ENCODE peak calls at places on chromosomes 5 and 9, in eight cellular contexts. D, M, Q, F, I, Z, N and Y are unnamed samples.

GRCh38 chr5:151772029-151772867 is 494 bp downstream of the G3BP1 start:
- DNase-seq in D (peak; percentile 65), M (peak; percentile 56), Q (peak; percentile 49), F (peak; percentile 65), I (peak; percentile 64), Z (no peak), N (peak; percentile 59), Y (peak; percentile 62)

GRCh38 chr9:137085918-137086530 is 761 bp upstream of the MAN1B1 start:
- DNase-seq in D (peak; percentile 65), M (peak; percentile 54), Q (peak; percentile 30), F (peak; percentile 57), I (peak; percentile 46), Z (no peak), N (peak; percentile 36), Y (peak; percentile 23)

GRCh38 chr5:131413605-131414559 is 150.0 kb downstream of the CDC42SE2 start:
- DNase-seq in D (no peak), M (no peak), Q (no peak), F (no peak), I (no peak), Z (no peak), N (no peak), Y (peak; percentile 39)

GRCh38 chr9:127438394-127438793 is 12.8 kb downstream of the RPL12 start:
- DNase-seq in D (no peak), M (no peak), Q (no peak), F (no peak), I (no peak), Z (no peak), N (no peak), Y (no peak)

GRCh38 chr9:105419981-105420597 is 27.7 kb upstream of the FSD1L start:
- DNase-seq in D (no peak), M (no peak), Q (no peak), F (no peak), I (no peak), Z (no peak), N (no peak), Y (no peak)

GRCh38 chr5:2958976-2959375 is 207.5 kb upstream of the IRX2 start:
- DNase-seq in D (no peak), M (no peak), Q (no peak), F (no peak), I (no peak), Z (no peak), N (no peak), Y (no peak)

GRCh38 chr5:149408252-149409099 is 29.4 kb upstream of the IL17B start:
- DNase-seq in D (no peak), M (no peak), Q (no peak), F (no peak), I (no peak), Z (no peak), N (no peak), Y (no peak)

GRCh38 chr5:96001262-96001661 is 39.6 kb upstream of the ELL2 start:
- DNase-seq in D (no peak), M (no peak), Q (no peak), F (no peak), I (peak; percentile 8), Z (no peak), N (no peak), Y (no peak)

GRCh38 chr5:56314536-56314935 is 81.4 kb upstream of the ANKRD55 start:
- DNase-seq in D (no peak), M (no peak), Q (no peak), F (no peak), I (peak; percentile 70), Z (peak; percentile 30), N (no peak), Y (no peak)

GRCh38 chr5:136082390-136083193 is 50.1 kb upstream of the SMAD5 start:
- DNase-seq in D (no peak), M (peak; percentile 63), Q (peak; percentile 61), F (peak; percentile 91), I (peak; percentile 86), Z (peak; percentile 58), N (peak; percentile 87), Y (peak; percentile 62)

GRCh38 chr5:142145106-142145900 is 36.7 kb downstream of the NDFIP1 start:
- DNase-seq in D (no peak), M (peak; percentile 61), Q (peak; percentile 64), F (peak; percentile 74), I (peak; percentile 92), Z (peak; percentile 43), N (peak; percentile 77), Y (peak; percentile 72)

GRCh38 chr9:86768020-86768419 is 179.3 kb downstream of the GAS1 start:
- DNase-seq in D (no peak), M (no peak), Q (no peak), F (no peak), I (no peak), Z (no peak), N (no peak), Y (no peak)

GRCh38 chr5:8857051-8857450 is 688.8 kb downstream of the SEMA5A start:
- DNase-seq in D (no peak), M (no peak), Q (no peak), F (no peak), I (no peak), Z (no peak), N (no peak), Y (no peak)

GRCh38 chr5:8845316-8845715 is 700.6 kb downstream of the SEMA5A start:
- DNase-seq in D (no peak), M (no peak), Q (no peak), F (no peak), I (no peak), Z (no peak), N (no peak), Y (no peak)

GRCh38 chr5:8848362-8848761 is 697.5 kb downstream of the SEMA5A start:
- DNase-seq in D (no peak), M (no peak), Q (no peak), F (no peak), I (no peak), Z (no peak), N (no peak), Y (no peak)

GRCh38 chr5:8848997-8849585 is 696.8 kb downstream of the SEMA5A start:
- DNase-seq in D (no peak), M (no peak), Q (no peak), F (no peak), I (no peak), Z (no peak), N (no peak), Y (no peak)

GRCh38 chr5:8851101-8851500 is 694.8 kb downstream of the SEMA5A start:
- DNase-seq in D (no peak), M (no peak), Q (no peak), F (no peak), I (peak; percentile 44), Z (no peak), N (no peak), Y (no peak)
- TF ChIP-seq CTCF in D (no peak), M (no peak), Q (no peak), F (no peak), I (peak; percentile 45), Z (no peak), N (no peak), Y (no peak)

DNA sequence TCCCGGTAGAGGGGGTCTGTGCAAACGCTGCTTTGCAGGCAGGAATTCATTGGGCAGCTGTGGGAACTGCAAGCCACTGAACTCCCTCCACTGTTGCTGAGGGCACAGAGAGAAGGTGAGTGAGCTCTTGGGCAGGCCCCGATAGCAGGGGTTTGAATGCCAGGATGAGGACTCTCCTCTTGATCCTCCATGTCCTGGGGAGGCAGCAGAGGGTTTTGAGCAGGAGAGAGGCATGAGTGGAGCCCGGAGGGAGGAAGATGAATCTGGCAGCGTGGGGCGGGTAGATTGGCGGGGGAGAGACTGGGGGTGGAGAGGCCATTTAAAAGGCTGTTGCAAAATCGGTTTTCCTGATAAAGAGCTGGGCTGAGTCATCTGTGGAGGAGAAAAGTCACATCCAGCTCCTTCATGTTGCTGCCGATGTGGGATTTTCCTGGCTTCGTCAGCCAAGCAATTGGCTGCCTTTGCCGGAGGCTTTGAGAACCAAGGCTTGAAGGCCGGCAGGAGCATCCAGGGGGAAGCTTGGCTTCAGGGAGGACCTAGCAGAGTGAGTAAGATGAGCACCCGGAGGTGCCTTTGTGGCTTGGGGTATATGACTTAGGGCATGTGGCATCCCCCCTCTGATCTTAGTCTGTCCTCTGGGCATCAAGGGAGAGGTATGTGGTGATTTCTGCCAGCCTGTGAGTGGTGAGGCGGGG is at the start of gene SYNPO:
- DNase-seq in D (peak; percentile 89), M (no peak), Q (no peak), F (peak; percentile 51), I (no peak), Z (no peak), N (no peak), Y (no peak)
- H3K4me1 ChIP-seq in D (peaks cover 100% of the 10 kb centered on the region), M (peaks cover 43% of the 10 kb centered on the region), Q (no peaks in the 10 kb centered on the region), F (no peaks in the 10 kb centered on the region), I (peaks cover 7% of the 10 kb centered on the region), Z (peaks cover 94% of the 10 kb centered on the region), N (peaks cover 33% of the 10 kb centered on the region), Y (no peaks in the 10 kb centered on the region)

GRCh38 chr5:173984218-173984617 is 4.8 kb upstream of the C5orf47 start:
- DNase-seq in D (no peak), M (no peak), Q (no peak), F (no peak), I (peak; percentile 82), Z (no peak), N (peak; percentile 58), Y (no peak)
- TF ChIP-seq CTCF in D (peak; percentile 58), M (no peak), Q (no peak), F (no peak), I (peak; percentile 97), Z (peak; percentile 57), N (peak; percentile 47), Y (peak; percentile 56)

GRCh38 chr5:172797800-172798199 is 26.8 kb upstream of the DUSP1 start:
- DNase-seq in D (no peak), M (no peak), Q (no peak), F (no peak), I (no peak), Z (no peak), N (no peak), Y (no peak)

GRCh38 chr5:172796306-172796705 is 25.3 kb upstream of the DUSP1 start:
- DNase-seq in D (no peak), M (no peak), Q (no peak), F (no peak), I (no peak), Z (no peak), N (no peak), Y (no peak)

GRCh38 chr5:172799416-172799815 is 28.4 kb upstream of the DUSP1 start:
- DNase-seq in D (no peak), M (no peak), Q (no peak), F (no peak), I (no peak), Z (no peak), N (no peak), Y (no peak)

GRCh38 chr5:172800088-172800551 is 29.1 kb upstream of the DUSP1 start:
- DNase-seq in D (peak; percentile 84), M (peak; percentile 58), Q (no peak), F (no peak), I (no peak), Z (no peak), N (no peak), Y (no peak)

DNA sequence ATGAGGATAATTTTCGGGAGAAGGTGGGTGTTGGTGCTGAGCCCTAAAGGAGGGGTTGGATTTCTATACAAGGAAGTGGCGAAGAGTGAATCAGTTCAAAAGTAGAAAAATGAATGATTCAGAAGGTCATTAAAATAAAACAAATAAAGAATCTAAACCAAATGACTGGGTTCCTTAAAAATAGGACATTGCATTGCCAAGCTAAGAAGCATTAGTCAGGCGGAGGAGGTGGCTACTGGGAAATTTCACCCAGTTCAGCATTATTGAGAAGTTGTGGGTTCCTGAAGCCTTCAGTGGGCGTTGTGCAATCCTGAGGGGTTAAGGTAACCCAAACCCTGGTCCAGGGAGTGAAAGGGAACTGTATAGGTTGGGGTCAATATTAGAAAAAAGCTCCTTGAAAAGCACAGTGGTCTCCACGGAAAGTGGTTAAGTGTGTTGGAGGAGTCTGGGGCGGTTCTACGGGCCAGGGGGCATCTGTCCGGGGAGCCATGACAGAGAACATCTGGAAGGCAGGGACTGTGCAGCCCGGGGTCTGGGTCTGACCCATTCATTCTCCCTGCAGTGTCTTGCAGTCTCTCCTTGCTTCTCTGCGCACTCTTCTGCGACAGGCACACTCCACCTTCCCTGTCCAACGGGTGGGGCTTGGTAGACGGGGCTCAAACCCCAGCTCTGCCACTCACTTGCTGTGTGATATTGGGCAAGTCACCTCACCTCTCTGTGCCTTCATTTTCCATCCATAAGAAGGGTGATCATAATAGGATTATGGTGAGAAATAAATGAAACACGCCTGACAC is 27.6 kb upstream of the DUSP1 start:
- DNase-seq in D (peak; percentile 83), M (peak; percentile 45), Q (no peak), F (no peak), I (no peak), Z (no peak), N (no peak), Y (no peak)
- H3K4me1 ChIP-seq in D (peaks cover 31% of the 10 kb centered on the region), M (peaks cover 11% of the 10 kb centered on the region), Q (no peaks in the 10 kb centered on the region), F (no peaks in the 10 kb centered on the region), I (peaks cover 8% of the 10 kb centered on the region), Z (peaks cover 32% of the 10 kb centered on the region), N (no peaks in the 10 kb centered on the region), Y (peaks cover 4% of the 10 kb centered on the region)